ENCODE peak calls at places on chromosome 7, in five cellular contexts. One of them, this sample, is unnamed.

GRCh38 chr7:108402865-108403264 is 53.4 kb downstream of the NRCAM start:
- DNase-seq in BE2C: no peak
- DNase-seq in cardiac fibroblast: peak
- DNase-seq in A549: no peak
- DNase-seq in epithelial cell of esophagus: peak
- DNase-seq in this sample: peak

GRCh38 chr7:144529269-144529926 is 125.9 kb upstream of the NOBOX start:
- DNase-seq in epithelial cell of esophagus: no peak
- DNase-seq in A549: no peak
- DNase-seq in BE2C: no peak
- DNase-seq in cardiac fibroblast: no peak
- DNase-seq in this sample: no peak

GRCh38 chr7:81361769-81362168 is 408.1 kb downstream of the HGF start:
- DNase-seq in BE2C: no peak
- DNase-seq in epithelial cell of esophagus: no peak
- DNase-seq in cardiac fibroblast: no peak
- DNase-seq in A549: no peak
- DNase-seq in this sample: no peak

GRCh38 chr7:94052398-94053180 is 48.4 kb upstream of the BET1 start:
- DNase-seq in cardiac fibroblast: no peak
- DNase-seq in A549: no peak
- DNase-seq in BE2C: no peak
- DNase-seq in epithelial cell of esophagus: no peak
- DNase-seq in this sample: no peak

GRCh38 chr7:9863542-9863941 is 1110.1 kb upstream of the PHF14 start:
- DNase-seq in A549: no peak
- DNase-seq in cardiac fibroblast: no peak
- DNase-seq in BE2C: no peak
- DNase-seq in epithelial cell of esophagus: no peak
- DNase-seq in this sample: no peak

GRCh38 chr7:32142649-32143048 is 72.4 kb upstream of the PDE1C start:
- DNase-seq in epithelial cell of esophagus: no peak
- DNase-seq in cardiac fibroblast: peak
- DNase-seq in BE2C: no peak
- DNase-seq in A549: no peak
- DNase-seq in this sample: peak

GRCh38 chr7:119197872-119198527 is 973.5 kb downstream of the ANKRD7 start:
- DNase-seq in epithelial cell of esophagus: peak
- DNase-seq in A549: peak
- DNase-seq in cardiac fibroblast: peak
- DNase-seq in BE2C: peak
- DNase-seq in this sample: peak

GRCh38 chr7:135147341-135147898 is 452 bp upstream of the TMEM140 start:
- DNase-seq in BE2C: no peak
- DNase-seq in epithelial cell of esophagus: no peak
- DNase-seq in A549: no peak
- DNase-seq in cardiac fibroblast: peak
- DNase-seq in this sample: no peak

GRCh38 chr7:157013101-157013500 is 2.6 kb upstream of the MNX1 start:
- DNase-seq in cardiac fibroblast: no peak
- DNase-seq in epithelial cell of esophagus: no peak
- DNase-seq in BE2C: no peak
- DNase-seq in A549: no peak
- DNase-seq in this sample: no peak

GRCh38 chr7:93620057-93620456 is 45.5 kb upstream of the CALCR start:
- DNase-seq in epithelial cell of esophagus: peak
- DNase-seq in A549: no peak
- DNase-seq in cardiac fibroblast: no peak
- DNase-seq in BE2C: no peak
- DNase-seq in this sample: no peak

GRCh38 chr7:27170936-27171635 is 3.0 kb downstream of the HOXA10 start:
- DNase-seq in A549: no peak
- DNase-seq in BE2C: peak
- DNase-seq in epithelial cell of esophagus: no peak
- DNase-seq in cardiac fibroblast: no peak
- DNase-seq in this sample: peak

GRCh38 chr7:155951554-155952158 is 139.4 kb upstream of the SHH start:
- DNase-seq in cardiac fibroblast: peak
- DNase-seq in epithelial cell of esophagus: peak
- DNase-seq in BE2C: no peak
- DNase-seq in A549: peak
- DNase-seq in this sample: peak

GRCh38 chr7:131219277-131220041 is 108.2 kb upstream of the MKLN1 start:
- DNase-seq in cardiac fibroblast: peak
- DNase-seq in A549: no peak
- DNase-seq in BE2C: no peak
- DNase-seq in epithelial cell of esophagus: no peak
- DNase-seq in this sample: no peak

GRCh38 chr7:55657654-55658053 is 85.4 kb upstream of the VOPP1 start:
- DNase-seq in cardiac fibroblast: no peak
- DNase-seq in BE2C: no peak
- DNase-seq in epithelial cell of esophagus: no peak
- DNase-seq in A549: no peak
- DNase-seq in this sample: no peak

GRCh38 chr7:112272921-112273561 is 66.5 kb downstream of the ZNF277 start:
- DNase-seq in BE2C: no peak
- DNase-seq in epithelial cell of esophagus: no peak
- DNase-seq in cardiac fibroblast: peak
- DNase-seq in A549: no peak
- DNase-seq in this sample: peak

GRCh38 chr7:102248456-102249395 is 37.9 kb upstream of the SH2B2 start:
- DNase-seq in cardiac fibroblast: no peak
- DNase-seq in epithelial cell of esophagus: no peak
- DNase-seq in A549: no peak
- DNase-seq in BE2C: no peak
- DNase-seq in this sample: no peak

GRCh38 chr7:12638851-12639467 is 48.5 kb upstream of the ARL4A start:
- DNase-seq in cardiac fibroblast: peak
- DNase-seq in BE2C: no peak
- DNase-seq in epithelial cell of esophagus: peak
- DNase-seq in A549: peak
- DNase-seq in this sample: peak

GRCh38 chr7:111438369-111439289 is 123.7 kb downstream of the IMMP2L start:
- DNase-seq in epithelial cell of esophagus: peak
- DNase-seq in cardiac fibroblast: peak
- DNase-seq in A549: peak
- DNase-seq in BE2C: no peak
- DNase-seq in this sample: peak

GRCh38 chr7:6448943-6449543 is 1.3 kb upstream of the DAGLB start:
- DNase-seq in epithelial cell of esophagus: no peak
- DNase-seq in cardiac fibroblast: no peak
- DNase-seq in BE2C: no peak
- DNase-seq in A549: no peak
- DNase-seq in this sample: no peak

GRCh38 chr7:120302190-120302589 is 29.2 kb downstream of the KCND2 start:
- DNase-seq in BE2C: no peak
- DNase-seq in epithelial cell of esophagus: no peak
- DNase-seq in A549: no peak
- DNase-seq in cardiac fibroblast: no peak
- DNase-seq in this sample: no peak

GRCh38 chr7:111929258-111929657 is 276.9 kb downstream of the DOCK4 start:
- DNase-seq in BE2C: no peak
- DNase-seq in epithelial cell of esophagus: no peak
- DNase-seq in cardiac fibroblast: no peak
- DNase-seq in A549: no peak
- DNase-seq in this sample: no peak

GRCh38 chr7:152565731-152566130 is 110.2 kb downstream of the XRCC2 start:
- DNase-seq in BE2C: no peak
- DNase-seq in A549: no peak
- DNase-seq in cardiac fibroblast: no peak
- DNase-seq in epithelial cell of esophagus: no peak
- DNase-seq in this sample: no peak

GRCh38 chr7:131369354-131369753 is 41.7 kb downstream of the MKLN1 start:
- DNase-seq in epithelial cell of esophagus: no peak
- DNase-seq in BE2C: no peak
- DNase-seq in cardiac fibroblast: peak
- DNase-seq in A549: no peak
- DNase-seq in this sample: no peak

GRCh38 chr7:46576950-46577349 is 655.9 kb upstream of the IGFBP3 start:
- DNase-seq in A549: no peak
- DNase-seq in epithelial cell of esophagus: no peak
- DNase-seq in BE2C: no peak
- DNase-seq in cardiac fibroblast: peak
- DNase-seq in this sample: no peak

GRCh38 chr7:22563115-22563514 is 63.1 kb upstream of the STEAP1B start:
- DNase-seq in cardiac fibroblast: no peak
- DNase-seq in epithelial cell of esophagus: no peak
- DNase-seq in BE2C: no peak
- DNase-seq in A549: no peak
- DNase-seq in this sample: no peak

GRCh38 chr7:6162331-6162620 is 110.1 kb downstream of the CYTH3 start:
- DNase-seq in BE2C: peak
- DNase-seq in epithelial cell of esophagus: no peak
- DNase-seq in cardiac fibroblast: no peak
- DNase-seq in A549: no peak
- DNase-seq in this sample: no peak

GRCh38 chr7:112550468-112551060 is 69.8 kb downstream of the LSMEM1 start:
- DNase-seq in cardiac fibroblast: peak
- DNase-seq in epithelial cell of esophagus: peak
- DNase-seq in BE2C: peak
- DNase-seq in A549: peak
- DNase-seq in this sample: peak

GRCh38 chr7:95675016-95675415 is 78.7 kb upstream of the PDK4 start:
- DNase-seq in A549: no peak
- DNase-seq in cardiac fibroblast: no peak
- DNase-seq in epithelial cell of esophagus: no peak
- DNase-seq in BE2C: no peak
- DNase-seq in this sample: no peak

GRCh38 chr7:7323352-7323751 is 141.0 kb downstream of the C1GALT1 start:
- DNase-seq in cardiac fibroblast: no peak
- DNase-seq in BE2C: no peak
- DNase-seq in epithelial cell of esophagus: peak
- DNase-seq in A549: no peak
- DNase-seq in this sample: no peak

GRCh38 chr7:93374345-93374940 is 142.3 kb downstream of the VPS50 start:
- DNase-seq in cardiac fibroblast: peak
- DNase-seq in BE2C: no peak
- DNase-seq in epithelial cell of esophagus: peak
- DNase-seq in A549: peak
- DNase-seq in this sample: peak

GRCh38 chr7:117716707-117717294 is 156.4 kb downstream of the CTTNBP2 start:
- DNase-seq in BE2C: no peak
- DNase-seq in A549: peak
- DNase-seq in cardiac fibroblast: no peak
- DNase-seq in epithelial cell of esophagus: no peak
- DNase-seq in this sample: no peak

GRCh38 chr7:100163871-100164270 is 4.5 kb downstream of the GAL3ST4 start:
- DNase-seq in A549: no peak
- DNase-seq in cardiac fibroblast: no peak
- DNase-seq in epithelial cell of esophagus: no peak
- DNase-seq in BE2C: no peak
- DNase-seq in this sample: no peak

GRCh38 chr7:130278892-130279690 is 12.4 kb downstream of the CPA2 start:
- DNase-seq in epithelial cell of esophagus: peak
- DNase-seq in A549: no peak
- DNase-seq in cardiac fibroblast: peak
- DNase-seq in BE2C: no peak
- DNase-seq in this sample: peak

GRCh38 chr7:23349484-23350157 is 50.5 kb downstream of the MALSU1 start:
- DNase-seq in cardiac fibroblast: peak
- DNase-seq in BE2C: no peak
- DNase-seq in epithelial cell of esophagus: peak
- DNase-seq in A549: no peak
- DNase-seq in this sample: peak

GRCh38 chr7:78792006-78792405 is 661.5 kb downstream of the MAGI2 start:
- DNase-seq in BE2C: no peak
- DNase-seq in epithelial cell of esophagus: no peak
- DNase-seq in cardiac fibroblast: no peak
- DNase-seq in A549: no peak
- DNase-seq in this sample: no peak
- TF ChIP-seq CTCF in BE2C: no peak
- TF ChIP-seq CTCF in epithelial cell of esophagus: no peak
- TF ChIP-seq CTCF in cardiac fibroblast: no peak
- TF ChIP-seq CTCF in A549: no peak
- TF ChIP-seq CTCF in this sample: no peak

DNA sequence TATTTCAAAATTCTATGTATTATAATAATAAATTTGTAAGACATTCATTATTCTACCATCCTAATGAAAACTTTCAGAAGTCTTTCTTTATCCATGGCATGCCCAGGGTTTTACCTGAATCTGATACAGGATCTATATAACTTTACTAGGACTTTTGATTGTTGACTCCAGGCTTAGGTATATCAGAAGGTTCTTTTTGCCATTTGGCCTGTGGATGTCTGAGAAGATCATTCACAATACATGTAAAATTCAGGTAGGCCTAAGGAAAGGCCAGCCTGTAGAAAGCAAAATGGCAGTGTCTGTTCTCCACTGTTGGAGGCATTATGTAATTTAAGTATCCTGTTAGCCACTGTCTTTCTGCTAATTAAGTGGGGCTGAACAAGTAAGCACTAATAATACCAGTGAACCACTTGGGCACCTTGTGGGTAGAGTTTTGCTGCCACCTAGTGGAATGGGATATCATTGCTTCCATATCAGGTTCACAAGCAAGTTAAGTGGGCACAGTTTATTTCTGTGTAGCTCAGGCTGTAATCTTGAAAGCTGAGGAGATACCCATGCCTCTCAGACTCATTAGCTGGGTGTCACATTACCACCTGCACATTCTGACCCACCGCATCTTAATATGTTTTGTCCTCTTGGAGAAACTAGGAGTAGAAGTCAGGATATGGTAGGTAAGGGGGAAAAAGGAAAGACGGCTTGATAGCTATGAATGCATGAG is 105.5 kb downstream of the SEPTIN7 start:
- DNase-seq in A549: peak
- DNase-seq in cardiac fibroblast: peak
- DNase-seq in BE2C: peak
- DNase-seq in epithelial cell of esophagus: peak
- DNase-seq in this sample: peak
- TF ChIP-seq CTCF in A549: peak
- TF ChIP-seq CTCF in cardiac fibroblast: peak
- TF ChIP-seq CTCF in BE2C: peak
- TF ChIP-seq CTCF in epithelial cell of esophagus: peak
- TF ChIP-seq CTCF in this sample: peak

GRCh38 chr7:106659963-106660861 is 746 bp downstream of the CCDC71L start:
- DNase-seq in epithelial cell of esophagus: peak
- DNase-seq in A549: peak
- DNase-seq in cardiac fibroblast: peak
- DNase-seq in BE2C: peak
- DNase-seq in this sample: peak
- TF ChIP-seq CTCF in epithelial cell of esophagus: peak
- TF ChIP-seq CTCF in A549: peak
- TF ChIP-seq CTCF in cardiac fibroblast: peak
- TF ChIP-seq CTCF in BE2C: peak
- TF ChIP-seq CTCF in this sample: peak

DNA sequence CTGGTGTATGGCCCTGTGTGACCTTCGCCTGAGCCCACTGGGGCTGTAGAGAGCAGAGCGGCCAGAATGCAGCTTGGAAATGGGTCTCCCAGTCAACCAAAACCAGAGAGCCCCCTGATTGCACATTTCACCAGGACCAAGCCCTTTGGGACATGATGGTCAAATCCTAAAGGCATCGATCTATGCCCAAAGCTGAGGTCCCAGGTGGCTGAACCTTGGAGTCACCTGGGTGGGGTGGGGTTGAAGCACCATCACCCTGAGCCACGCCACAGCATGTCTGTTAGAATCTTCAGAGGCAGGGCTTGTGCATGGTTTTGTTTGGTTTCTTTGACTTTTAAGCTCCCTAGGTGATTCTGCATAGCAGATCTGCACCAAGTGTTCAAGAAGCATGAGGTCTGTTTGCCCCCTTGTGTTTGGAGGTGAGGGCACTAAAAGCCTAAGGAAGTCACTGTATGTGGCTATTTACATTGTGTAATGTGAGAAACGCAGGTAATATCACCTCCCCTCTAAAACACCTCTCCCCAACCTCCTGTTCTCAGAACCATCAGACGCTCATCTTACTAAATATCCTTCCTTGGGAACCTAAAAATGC is 9.6 kb downstream of the PKD1L1 start:
- DNase-seq in epithelial cell of esophagus: no peak
- DNase-seq in BE2C: no peak
- DNase-seq in A549: peak
- DNase-seq in cardiac fibroblast: no peak
- DNase-seq in this sample: no peak
- TF ChIP-seq CTCF in epithelial cell of esophagus: no peak
- TF ChIP-seq CTCF in BE2C: no peak
- TF ChIP-seq CTCF in A549: peak
- TF ChIP-seq CTCF in cardiac fibroblast: no peak
- TF ChIP-seq CTCF in this sample: no peak

This sample was measured in MCF 10A.